ENCODE peak calls at places on chromosome 13, in seven cellular contexts. K, I, F, O, E, S and G are unnamed samples.

GRCh38 chr13:40471911-40472310 is 194.5 kb downstream of the FOXO1 start:
- DNase-seq in O (no peak), K (no peak), F (no peak), E (no peak), I (no peak), S (no peak), G (no peak)

GRCh38 chr13:48594080-48594815 is 59.5 kb upstream of the CYSLTR2 start:
- DNase-seq in E (no peak), S (no peak), I (no peak), O (no peak), F (no peak), K (no peak), G (no peak)

GRCh38 chr13:37889102-37889501 is 19.5 kb upstream of the TRPC4 start:
- DNase-seq in O (peak; percentile 48), F (no peak), K (no peak), S (peak; percentile 4), I (no peak), E (no peak), G (peak; percentile 13)

GRCh38 chr13:59279024-59279423 is 884.7 kb downstream of the DIAPH3 start:
- DNase-seq in S (no peak), O (no peak), E (no peak), I (no peak), K (no peak), F (no peak), G (no peak)

GRCh38 chr13:94795292-94795691 is 82.9 kb upstream of the SOX21 start:
- DNase-seq in S (no peak), E (no peak), I (no peak), F (no peak), O (no peak), K (no peak), G (no peak)

GRCh38 chr13:28819748-28820098 is 416 bp upstream of the MTUS2 start:
- DNase-seq in S (no peak), E (no peak), F (peak; percentile 13), K (no peak), I (no peak), O (peak; percentile 24), G (peak; percentile 59)

GRCh38 chr13:110538632-110539031 is 22.9 kb downstream of the RAB20 start:
- DNase-seq in I (no peak), O (peak; percentile 57), E (no peak), S (no peak), F (no peak), K (peak; percentile 32), G (no peak)

GRCh38 chr13:79898996-79899395 is 418.0 kb downstream of the NDFIP2 start:
- DNase-seq in I (no peak), E (peak; percentile 1), K (no peak), O (no peak), F (no peak), S (no peak), G (peak; percentile 35)

GRCh38 chr13:106734185-106734584 is 166.2 kb upstream of the ARGLU1 start:
- DNase-seq in S (no peak), F (no peak), E (no peak), K (no peak), O (no peak), I (no peak), G (no peak)

GRCh38 chr13:74129500-74130144 is 4.6 kb downstream of the KLF12 start:
- DNase-seq in F (no peak), I (no peak), E (no peak), K (no peak), S (peak; percentile 20), O (peak; percentile 22), G (no peak)

GRCh38 chr13:33180009-33180804 is 105.3 kb downstream of the STARD13 start:
- DNase-seq in I (no peak), F (no peak), E (no peak), K (no peak), S (no peak), O (no peak), G (no peak)

GRCh38 chr13:48731957-48732569 is 78.3 kb downstream of the CYSLTR2 start:
- DNase-seq in E (no peak), F (peak; percentile 8), S (no peak), I (no peak), K (no peak), O (no peak), G (peak; percentile 35)

GRCh38 chr13:78599911-78600310 is 3.4 kb downstream of the POU4F1 start:
- DNase-seq in S (no peak), F (no peak), E (no peak), I (no peak), K (no peak), O (no peak), G (no peak)

GRCh38 chr13:31545616-31546015 is 193.7 kb upstream of the RXFP2 start:
- DNase-seq in O (peak; percentile 48), E (no peak), S (peak; percentile 21), I (no peak), F (no peak), K (no peak), G (no peak)